ENCODE peak calls at places on chromosomes 13 and 19, in nine cellular contexts. U, X, T, C, L, W, N, R and A are unnamed samples.
A peak's percentile ranks its signal among the peaks of the same experiment; 100 is the strongest.

GRCh38 chr19:7520131-7521051 is 2.0 kb upstream of the MCOLN1 start:
- DNase-seq in W (no peak), U (no peak), L (no peak), N (no peak), T (no peak), X (no peak), C (peak; percentile 51), R (no peak), A (no peak)

GRCh38 chr19:2274937-2275535 is 6.9 kb downstream of the PEAK3 start:
- DNase-seq in R (no peak), X (no peak), T (peak; percentile 64), L (peak; percentile 67), W (peak; percentile 69), C (peak; percentile 48), U (peak; percentile 59), N (no peak), A (peak; percentile 82)

GRCh38 chr19:2561895-2562294 is 86.0 kb downstream of the GADD45B start:
- DNase-seq in W (no peak), L (no peak), X (no peak), R (no peak), T (no peak), C (no peak), U (no peak), N (no peak), A (no peak)

GRCh38 chr13:92270990-92271389 is 872.6 kb downstream of the GPC5 start:
- DNase-seq in L (no peak), R (no peak), W (no peak), N (no peak), U (no peak), X (no peak), T (no peak), C (no peak), A (no peak)

GRCh38 chr13:87333599-87333998 is 337.6 kb upstream of the SLITRK5 start:
- DNase-seq in N (no peak), U (no peak), C (no peak), X (no peak), R (no peak), W (no peak), L (no peak), T (no peak), A (no peak)

GRCh38 chr13:50197705-50198104 is 182.5 kb downstream of the KCNRG start:
- DNase-seq in X (no peak), W (no peak), T (no peak), N (no peak), C (no peak), U (no peak), L (no peak), R (no peak), A (peak; percentile 23)

GRCh38 chr13:99269627-99270252 is 11.6 kb upstream of the GPR18 start:
- DNase-seq in L (no peak), N (no peak), C (no peak), U (peak; percentile 76), R (no peak), X (no peak), T (no peak), W (no peak), A (peak; percentile 68)

GRCh38 chr13:107035778-107036177 is 467.8 kb upstream of the ARGLU1 start:
- DNase-seq in U (peak; percentile 78), T (no peak), N (no peak), W (no peak), C (no peak), X (no peak), R (no peak), L (no peak), A (peak; percentile 79)

GRCh38 chr13:62551588-62551987 is 1135.9 kb upstream of the PCDH20 start:
- DNase-seq in X (no peak), U (no peak), N (no peak), W (no peak), R (no peak), L (no peak), C (no peak), T (no peak), A (no peak)

GRCh38 chr13:113445791-113446487 is 7.3 kb downstream of the ADPRHL1 start:
- DNase-seq in X (no peak), W (no peak), U (no peak), N (no peak), C (peak; percentile 53), L (no peak), T (no peak), R (no peak), A (no peak)

GRCh38 chr19:1084024-1084868 is 10.9 kb downstream of the POLR2E start:
- DNase-seq in N (no peak), T (no peak), R (no peak), C (no peak), W (no peak), U (no peak), L (no peak), X (no peak), A (no peak)

GRCh38 chr13:54775501-54776191 is 1747.0 kb downstream of the OLFM4 start:
- DNase-seq in W (no peak), N (no peak), X (no peak), C (no peak), R (no peak), T (no peak), L (no peak), U (no peak), A (no peak)

GRCh38 chr13:91101436-91101835 is 246.1 kb upstream of the MIR17HG start:
- DNase-seq in R (no peak), U (no peak), L (no peak), X (no peak), T (no peak), N (no peak), W (no peak), C (no peak), A (no peak)

GRCh38 chr19:51460164-51460992 is 2.1 kb upstream of the SIGLEC8 start:
- DNase-seq in L (no peak), C (no peak), N (no peak), X (no peak), U (peak; percentile 12), R (no peak), T (no peak), W (peak; percentile 20), A (peak; percentile 3)

GRCh38 chr13:20860844-20861243 is 41.7 kb downstream of the XPO4 start:
- DNase-seq in N (no peak), U (no peak), R (no peak), L (no peak), W (no peak), T (no peak), C (no peak), X (no peak), A (no peak)

GRCh38 chr19:55809381-55810058 is 22.3 kb downstream of the NLRP11 start:
- DNase-seq in X (peak; percentile 10), C (no peak), T (peak; percentile 8), N (no peak), R (no peak), L (no peak), W (peak; percentile 74), U (peak; percentile 48), A (peak; percentile 8)

GRCh38 chr13:39452412-39452811 is 150.6 kb downstream of the LHFPL6 start:
- DNase-seq in W (no peak), C (no peak), R (no peak), T (no peak), U (peak; percentile 27), X (no peak), L (no peak), N (no peak), A (peak; percentile 28)

GRCh38 chr19:37999309-38000213 is 92.6 kb downstream of the SIPA1L3 start:
- DNase-seq in T (peak; percentile 23), L (no peak), R (no peak), X (peak; percentile 92), U (peak; percentile 99), W (no peak), C (no peak), N (no peak), A (peak; percentile 91)

GRCh38 chr19:10516671-10517286 is 468 bp downstream of the S1PR5 start:
- DNase-seq in N (no peak), C (no peak), T (no peak), W (no peak), U (no peak), X (no peak), L (no peak), R (no peak), A (no peak)

GRCh38 chr19:42267644-42268141 is 1.4 kb upstream of the CIC start:
- DNase-seq in U (peak; percentile 48), C (no peak), X (no peak), W (no peak), N (no peak), T (no peak), L (no peak), R (no peak), A (no peak)

GRCh38 chr19:45103625-45104319 is 10.8 kb downstream of the PPP1R37 start:
- DNase-seq in U (no peak), L (no peak), X (no peak), C (no peak), T (peak; percentile 45), W (no peak), N (no peak), R (no peak), A (peak; percentile 26)

GRCh38 chr13:103099894-103100293 is 33.7 kb upstream of the SLC10A2 start:
- DNase-seq in W (no peak), R (no peak), C (no peak), N (no peak), X (no peak), U (no peak), L (no peak), T (no peak), A (no peak)

GRCh38 chr13:98504371-98504963 is 72.4 kb downstream of the STK24 start:
- DNase-seq in L (no peak), T (no peak), R (no peak), X (no peak), W (no peak), U (no peak), C (no peak), N (no peak), A (no peak)

GRCh38 chr13:57633950-57634828 is 2.6 kb downstream of the PCDH17 start:
- DNase-seq in T (peak; percentile 16), R (peak; percentile 70), X (no peak), N (no peak), U (no peak), L (no peak), C (peak; percentile 32), W (no peak), A (peak; percentile 31)

GRCh38 chr13:113890758-113891480 is 27.0 kb upstream of the GAS6 start:
- DNase-seq in W (no peak), U (no peak), L (no peak), X (no peak), C (no peak), N (no peak), T (no peak), R (no peak), A (no peak)

GRCh38 chr13:21619633-21620220 is 15.8 kb upstream of the MICU2 start:
- DNase-seq in N (no peak), X (no peak), C (no peak), U (peak; percentile 88), T (no peak), L (no peak), W (no peak), R (no peak), A (no peak)

GRCh38 chr19:12706332-12706718 is 9.9 kb upstream of the FBXW9 start:
- DNase-seq in R (no peak), N (no peak), L (no peak), W (no peak), T (no peak), X (no peak), C (no peak), U (no peak), A (no peak)

GRCh38 chr13:74443623-74444022 is 309.4 kb upstream of the KLF12 start:
- DNase-seq in X (peak; percentile 44), N (no peak), T (no peak), L (no peak), U (peak; percentile 81), W (no peak), C (no peak), R (no peak), A (peak; percentile 89)

GRCh38 chr19:35757231-35757748 is 461 bp upstream of the HSPB6 start:
- DNase-seq in N (peak; percentile 76), L (peak; percentile 97), W (peak; percentile 49), C (no peak), U (peak; percentile 90), T (peak; percentile 29), X (no peak), R (peak; percentile 92), A (peak; percentile 92)

GRCh38 chr19:49677232-49677881 is at the start of gene PRMT1:
- DNase-seq in L (no peak), U (peak; percentile 20), R (no peak), T (peak; percentile 69), W (no peak), C (no peak), N (no peak), X (no peak), A (peak; percentile 64)

GRCh38 chr13:74036373-74036772 is 97.8 kb downstream of the KLF12 start:
- DNase-seq in R (no peak), N (no peak), T (no peak), U (no peak), C (no peak), L (no peak), W (no peak), X (no peak), A (no peak)